ENCODE peak calls at places on chromosomes 12 and 14, in five cellular contexts. One of them, this sample, is unnamed.

GRCh38 chr12:71164877-71165197 is 7.0 kb upstream of the TSPAN8 start:
- ATAC-seq in HepG2: no peak
- ATAC-seq in K562: no peak
- ATAC-seq in GM12878: no peak
- ATAC-seq in upper lobe of left lung: no peak
- ATAC-seq in this sample: no peak

GRCh38 chr12:124694846-124695497 is 127.6 kb upstream of the NCOR2 start:
- ATAC-seq in HepG2: no peak
- ATAC-seq in K562: no peak
- ATAC-seq in GM12878: no peak
- ATAC-seq in upper lobe of left lung: no peak
- ATAC-seq in this sample: peak; percentile 75

GRCh38 chr14:38367922-38368321 is 112.0 kb upstream of the CLEC14A start:
- ATAC-seq in HepG2: no peak
- ATAC-seq in K562: no peak
- ATAC-seq in GM12878: no peak
- ATAC-seq in upper lobe of left lung: no peak
- ATAC-seq in this sample: no peak

GRCh38 chr14:55336691-55337090 is 65.5 kb downstream of the FBXO34 start:
- ATAC-seq in HepG2: no peak
- ATAC-seq in K562: no peak
- ATAC-seq in GM12878: no peak
- ATAC-seq in upper lobe of left lung: no peak
- ATAC-seq in this sample: no peak

GRCh38 chr12:54593135-54593534 is 4.7 kb upstream of the PPP1R1A start:
- ATAC-seq in HepG2: no peak
- ATAC-seq in K562: no peak
- ATAC-seq in GM12878: no peak
- ATAC-seq in upper lobe of left lung: no peak
- ATAC-seq in this sample: no peak

GRCh38 chr14:95504135-95505029 is 12.1 kb downstream of the SYNE3 start:
- ATAC-seq in HepG2: no peak
- ATAC-seq in K562: no peak
- ATAC-seq in GM12878: peak; percentile 65
- ATAC-seq in upper lobe of left lung: no peak
- ATAC-seq in this sample: no peak

GRCh38 chr12:95605087-95605486 is 53.8 kb upstream of the USP44 start:
- ATAC-seq in HepG2: no peak
- ATAC-seq in K562: no peak
- ATAC-seq in GM12878: no peak
- ATAC-seq in upper lobe of left lung: no peak
- ATAC-seq in this sample: no peak

GRCh38 chr14:62143235-62143634 is 381.0 kb downstream of the SNAPC1 start:
- ATAC-seq in HepG2: no peak
- ATAC-seq in K562: no peak
- ATAC-seq in GM12878: no peak
- ATAC-seq in upper lobe of left lung: peak; percentile 79
- ATAC-seq in this sample: peak; percentile 39

GRCh38 chr14:97443412-97443811 is 646.2 kb downstream of the VRK1 start:
- ATAC-seq in HepG2: no peak
- ATAC-seq in K562: no peak
- ATAC-seq in GM12878: no peak
- ATAC-seq in upper lobe of left lung: no peak
- ATAC-seq in this sample: no peak

GRCh38 chr14:97697772-97698171 is 900.6 kb downstream of the VRK1 start:
- ATAC-seq in HepG2: no peak
- ATAC-seq in K562: no peak
- ATAC-seq in GM12878: peak; percentile 91
- ATAC-seq in upper lobe of left lung: no peak
- ATAC-seq in this sample: no peak

GRCh38 chr12:48184549-48184922 is 1.1 kb downstream of the CCDC184 start:
- ATAC-seq in HepG2: no peak
- ATAC-seq in K562: no peak
- ATAC-seq in GM12878: no peak
- ATAC-seq in upper lobe of left lung: no peak
- ATAC-seq in this sample: no peak

GRCh38 chr12:25053021-25053271 is 104.0 kb upstream of the BCAT1 start:
- ATAC-seq in HepG2: peak; percentile 59
- ATAC-seq in K562: no peak
- ATAC-seq in GM12878: peak; percentile 0
- ATAC-seq in upper lobe of left lung: no peak
- ATAC-seq in this sample: no peak

GRCh38 chr12:10249690-10250455 is 37.2 kb downstream of the GABARAPL1 start:
- ATAC-seq in HepG2: no peak
- ATAC-seq in K562: no peak
- ATAC-seq in GM12878: no peak
- ATAC-seq in upper lobe of left lung: no peak
- ATAC-seq in this sample: no peak

GRCh38 chr12:32126720-32127119 is 20.1 kb downstream of the BICD1 start:
- ATAC-seq in HepG2: no peak
- ATAC-seq in K562: no peak
- ATAC-seq in GM12878: no peak
- ATAC-seq in upper lobe of left lung: no peak
- ATAC-seq in this sample: no peak

GRCh38 chr14:21206753-21207684 is 51.2 kb upstream of the OR5AU1 start:
- ATAC-seq in HepG2: no peak
- ATAC-seq in K562: no peak
- ATAC-seq in GM12878: no peak
- ATAC-seq in upper lobe of left lung: no peak
- ATAC-seq in this sample: no peak

GRCh38 chr14:50806241-50806933 is 24.6 kb downstream of the NIN start:
- ATAC-seq in HepG2: no peak
- ATAC-seq in K562: no peak
- ATAC-seq in GM12878: no peak
- ATAC-seq in upper lobe of left lung: no peak
- ATAC-seq in this sample: no peak

GRCh38 chr14:60878536-60878935 is 102.3 kb downstream of the TRMT5 start:
- ATAC-seq in HepG2: no peak
- ATAC-seq in K562: no peak
- ATAC-seq in GM12878: no peak
- ATAC-seq in upper lobe of left lung: no peak
- ATAC-seq in this sample: no peak

GRCh38 chr14:79165460-79166080 is 995.4 kb downstream of the NRXN3 start:
- ATAC-seq in HepG2: no peak
- ATAC-seq in K562: no peak
- ATAC-seq in GM12878: no peak
- ATAC-seq in upper lobe of left lung: no peak
- ATAC-seq in this sample: no peak
- TF ChIP-seq EP300 in HepG2: no peak
- TF ChIP-seq EP300 in K562: no peak
- TF ChIP-seq EP300 in GM12878: no peak
- TF ChIP-seq EP300 in upper lobe of left lung: no peak
- TF ChIP-seq EP300 in this sample: no peak

GRCh38 chr14:76516884-76517283 is 140.9 kb downstream of the ESRRB start:
- ATAC-seq in HepG2: no peak
- ATAC-seq in K562: no peak
- ATAC-seq in GM12878: no peak
- ATAC-seq in upper lobe of left lung: no peak
- ATAC-seq in this sample: no peak
- TF ChIP-seq POLR2AphosphoS5 in HepG2: no peak
- TF ChIP-seq POLR2AphosphoS5 in K562: no peak
- TF ChIP-seq POLR2AphosphoS5 in GM12878: no peak
- TF ChIP-seq POLR2AphosphoS5 in upper lobe of left lung: no peak
- TF ChIP-seq POLR2AphosphoS5 in this sample: no peak

DNA sequence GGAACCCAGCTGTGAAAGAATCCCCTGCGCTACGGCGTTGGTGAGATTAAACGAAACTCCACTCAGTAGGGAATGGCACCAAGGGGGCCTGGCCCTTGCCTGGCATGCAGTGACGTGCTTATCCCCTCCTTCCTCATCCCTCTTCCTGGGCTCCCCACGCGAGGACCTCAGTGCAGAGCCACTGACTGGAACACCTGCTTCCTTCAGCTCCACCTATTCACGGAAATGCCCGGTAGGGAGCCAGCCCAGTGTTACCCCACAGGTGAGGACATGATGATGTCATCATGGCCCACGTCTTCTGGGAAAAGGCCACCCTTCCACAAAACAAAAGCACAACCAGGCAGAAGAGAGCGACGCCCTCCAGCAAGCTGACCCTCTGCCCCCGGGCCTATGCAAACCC is 42.2 kb downstream of the CCDC85C start:
- ATAC-seq in HepG2: no peak
- ATAC-seq in K562: no peak
- ATAC-seq in GM12878: no peak
- ATAC-seq in upper lobe of left lung: no peak
- ATAC-seq in this sample: no peak
- TF ChIP-seq EP300 in HepG2: no peak
- TF ChIP-seq EP300 in K562: no peak
- TF ChIP-seq EP300 in GM12878: no peak
- TF ChIP-seq EP300 in upper lobe of left lung: no peak
- TF ChIP-seq EP300 in this sample: no peak

GRCh38 chr12:68750506-68750905 is 4.5 kb downstream of the SLC35E3 start:
- ATAC-seq in HepG2: no peak
- ATAC-seq in K562: no peak
- ATAC-seq in GM12878: no peak
- ATAC-seq in upper lobe of left lung: no peak
- ATAC-seq in this sample: no peak
- TF ChIP-seq POLR2AphosphoS5 in HepG2: no peak
- TF ChIP-seq POLR2AphosphoS5 in K562: no peak
- TF ChIP-seq POLR2AphosphoS5 in GM12878: no peak
- TF ChIP-seq POLR2AphosphoS5 in upper lobe of left lung: no peak
- TF ChIP-seq POLR2AphosphoS5 in this sample: no peak

GRCh38 chr14:104677506-104678332 is 11.7 kb upstream of the INF2 start:
- ATAC-seq in HepG2: peak; percentile 5
- ATAC-seq in K562: peak; percentile 87
- ATAC-seq in GM12878: peak; percentile 81
- ATAC-seq in upper lobe of left lung: peak; percentile 87
- ATAC-seq in this sample: peak; percentile 79
- TF ChIP-seq EP300 in HepG2: no peak
- TF ChIP-seq EP300 in K562: no peak
- TF ChIP-seq EP300 in GM12878: no peak
- TF ChIP-seq EP300 in upper lobe of left lung: no peak
- TF ChIP-seq EP300 in this sample: peak; percentile 25

This sample was measured in gastroesophageal sphincter.